ENCODE peak calls at places on chromosomes 2 and 18, in five cellular contexts. G, D, E, P and T are unnamed samples.
A peak's percentile ranks its signal among the peaks of the same experiment; 100 is the strongest.

GRCh38 chr2:56871641-56872040 is 687.9 kb downstream of the CCDC85A start:
- DNase-seq in G (no peak), D (no peak), E (no peak), P (no peak), T (no peak)

GRCh38 chr2:15874854-15875776 is 65.2 kb upstream of the MYCN start:
- DNase-seq in G (no peak), D (no peak), E (no peak), P (no peak), T (no peak)

GRCh38 chr18:13380671-13381070 is 162.1 kb downstream of the LDLRAD4 start:
- DNase-seq in G (no peak), D (no peak), E (no peak), P (no peak), T (no peak)

GRCh38 chr2:144256996-144257707 is 262.8 kb downstream of the ZEB2 start:
- DNase-seq in G (no peak), D (no peak), E (no peak), P (no peak), T (no peak)

GRCh38 chr2:52934354-52934898 is 833.2 kb upstream of the CHAC2 start:
- DNase-seq in G (no peak), D (peak; percentile 2), E (no peak), P (peak; percentile 46), T (no peak)

GRCh38 chr2:221447310-221447709 is 124.8 kb downstream of the EPHA4 start:
- DNase-seq in G (no peak), D (no peak), E (peak; percentile 23), P (no peak), T (peak; percentile 23)

GRCh38 chr2:68766378-68766845 is 31.8 kb downstream of the ARHGAP25 start:
- DNase-seq in G (no peak), D (no peak), E (no peak), P (no peak), T (no peak)

GRCh38 chr2:70214958-70215357 is 24.1 kb upstream of the C2orf42 start:
- DNase-seq in G (no peak), D (no peak), E (no peak), P (no peak), T (no peak)

GRCh38 chr2:224938670-224939309 is 103.5 kb downstream of the DOCK10 start:
- DNase-seq in G (no peak), D (no peak), E (no peak), P (no peak), T (no peak)

GRCh38 chr2:37711308-37711731 is 39.9 kb upstream of the CDC42EP3 start:
- DNase-seq in G (no peak), D (no peak), E (peak; percentile 19), P (no peak), T (peak; percentile 76)

DNA sequence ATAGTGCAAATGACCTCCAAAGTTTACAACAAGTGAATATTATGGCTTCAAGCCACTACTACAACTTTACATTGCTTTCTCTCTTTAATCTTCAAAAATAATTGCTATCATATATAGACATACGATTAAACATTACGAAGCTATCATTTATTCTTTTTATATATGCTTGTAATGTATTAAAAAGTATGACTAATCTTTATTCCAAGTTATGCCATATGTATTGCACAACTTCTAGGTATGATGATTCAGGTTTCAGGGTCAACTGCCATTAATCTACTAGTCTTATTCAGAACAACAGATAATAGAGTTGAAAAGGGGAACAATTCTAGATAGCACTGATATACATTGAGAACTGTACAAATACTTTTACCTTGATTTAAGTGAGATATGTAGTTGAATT is 506.2 kb upstream of the TMEFF2 start:
- DNase-seq in G (no peak), D (no peak), E (no peak), P (no peak), T (no peak)
- TF ChIP-seq SUZ12 in G (no peak), D (no peak), E (no peak), P (no peak), T (no peak)

GRCh38 chr2:134758632-134759031 is 39.8 kb upstream of the TMEM163 start:
- DNase-seq in G (no peak), D (no peak), E (no peak), P (peak; percentile 43), T (no peak)
- TF ChIP-seq SUZ12 in G (no peak), D (no peak), E (no peak), P (no peak), T (no peak)

GRCh38 chr2:9741110-9741509 is 102.2 kb upstream of the TAF1B start:
- DNase-seq in G (no peak), D (no peak), E (no peak), P (no peak), T (no peak)

GRCh38 chr2:9738718-9739496 is 104.4 kb upstream of the TAF1B start:
- DNase-seq in G (no peak), D (no peak), E (no peak), P (no peak), T (no peak)

GRCh38 chr2:9738062-9738717 is 105.1 kb upstream of the TAF1B start:
- DNase-seq in G (no peak), D (no peak), E (no peak), P (no peak), T (no peak)

GRCh38 chr2:9740382-9741040 is 102.8 kb upstream of the TAF1B start:
- DNase-seq in G (no peak), D (no peak), E (no peak), P (no peak), T (no peak)

DNA sequence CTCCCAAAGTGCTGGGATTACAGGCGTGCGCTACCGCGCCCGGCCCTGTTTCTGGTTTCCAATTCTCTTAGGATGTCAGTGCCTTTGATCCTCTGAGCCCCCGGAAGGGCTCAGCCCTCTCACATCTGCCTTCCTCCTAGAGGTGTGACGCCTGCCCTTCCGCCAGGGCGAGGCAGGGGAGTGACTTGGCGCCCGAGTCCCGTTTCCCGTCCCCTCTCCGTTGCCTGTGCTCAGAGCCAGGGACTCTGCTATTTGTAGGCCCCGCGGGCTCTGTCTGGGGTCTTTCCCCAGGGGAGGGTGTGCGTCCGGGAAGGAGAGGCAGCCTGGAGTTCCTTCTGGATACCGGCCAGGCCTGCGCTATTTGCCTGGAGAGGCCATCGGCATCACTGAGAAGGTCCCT is 103.8 kb upstream of the TAF1B start:
- DNase-seq in G (no peak), D (no peak), E (no peak), P (no peak), T (no peak)
- TF ChIP-seq SUZ12 in G (no peak), D (no peak), E (no peak), P (no peak), T (no peak)

GRCh38 chr2:239549711-239550265 is 149.0 kb upstream of the HDAC4 start:
- DNase-seq in G (no peak), D (no peak), E (no peak), P (no peak), T (no peak)
- TF ChIP-seq SUZ12 in G (no peak), D (no peak), E (no peak), P (no peak), T (no peak)

GRCh38 chr18:42508683-42509347 is 553.8 kb downstream of the PIK3C3 start:
- DNase-seq in G (no peak), D (no peak), E (no peak), P (no peak), T (no peak)
- TF ChIP-seq SUZ12 in G (no peak), D (no peak), E (no peak), P (no peak), T (no peak)

DNA sequence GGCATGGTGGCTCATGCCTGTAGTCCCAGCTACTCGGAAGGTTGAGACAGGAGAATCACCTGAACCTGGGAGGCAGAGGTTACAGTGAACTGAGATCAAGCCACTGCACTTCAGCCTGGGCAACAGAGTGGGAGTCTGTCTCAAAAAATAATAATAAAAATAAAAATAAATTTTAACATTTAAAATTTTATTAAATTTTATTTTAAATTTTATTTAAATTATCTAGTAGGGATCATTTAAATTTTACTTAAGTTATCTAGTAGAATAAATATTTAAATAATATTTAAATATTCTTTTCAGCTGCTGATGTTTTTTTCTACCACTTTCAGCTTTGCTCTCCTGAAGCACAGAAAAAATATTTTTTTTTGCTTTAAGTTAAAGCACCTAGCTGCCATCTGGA is 10.4 kb downstream of the COBLL1 start:
- DNase-seq in G (no peak), D (no peak), E (no peak), P (no peak), T (no peak)
- TF ChIP-seq SUZ12 in G (no peak), D (no peak), E (no peak), P (no peak), T (no peak)